ENCODE peak calls at places on chromosomes 12 and 14, in nine cellular contexts. G, N, B, Z, V, M, W, T and J are unnamed samples.
A peak's percentile ranks its signal among the peaks of the same experiment; 100 is the strongest.

GRCh38 chr14:105023791-105024480 is 3.1 kb upstream of the CDCA4 start:
- DNase-seq in W (no peak), M (no peak), Z (no peak), B (no peak), N (peak; percentile 57), G (no peak), T (no peak), V (no peak), J (no peak)

GRCh38 chr14:95685978-95686922 is at the start of gene TCL1B:
- DNase-seq in W (peak; percentile 12), N (no peak), T (no peak), B (no peak), G (no peak), Z (no peak), M (no peak), V (no peak), J (no peak)

GRCh38 chr14:82009076-82009475 is 475.4 kb upstream of the SEL1L start:
- DNase-seq in T (peak; percentile 1), M (no peak), G (no peak), V (no peak), N (no peak), B (peak; percentile 37), W (peak; percentile 18), Z (no peak), J (no peak)

GRCh38 chr14:68141531-68142088 is 322.0 kb downstream of the RAD51B start:
- DNase-seq in N (peak; percentile 69), B (no peak), Z (no peak), V (no peak), T (no peak), W (no peak), G (no peak), M (no peak), J (no peak)

GRCh38 chr12:62279058-62279457 is 18.9 kb downstream of the USP15 start:
- DNase-seq in N (no peak), G (no peak), B (no peak), T (no peak), Z (no peak), V (no peak), W (no peak), M (no peak), J (no peak)

GRCh38 chr12:79673334-79673733 is 17.4 kb downstream of the PAWR start:
- DNase-seq in W (no peak), Z (no peak), B (no peak), N (no peak), M (no peak), T (no peak), V (no peak), G (no peak), J (no peak)

GRCh38 chr12:46556105-46556559 is 183.6 kb upstream of the SLC38A2 start:
- DNase-seq in B (no peak), M (no peak), T (no peak), Z (no peak), N (peak; percentile 94), G (no peak), V (no peak), W (no peak), J (no peak)

GRCh38 chr12:19546027-19546426 is 106.7 kb downstream of the AEBP2 start:
- DNase-seq in B (no peak), Z (no peak), G (no peak), W (no peak), N (no peak), T (no peak), M (no peak), V (peak; percentile 70), J (no peak)

GRCh38 chr14:72699852-72700257 is 194.0 kb downstream of the DPF3 start:
- DNase-seq in T (no peak), G (no peak), V (peak; percentile 66), M (no peak), B (no peak), W (no peak), N (peak; percentile 32), Z (no peak), J (no peak)

GRCh38 chr12:47307680-47308399 is 228.1 kb upstream of the AMIGO2 start:
- DNase-seq in N (peak; percentile 79), W (peak; percentile 75), T (peak; percentile 76), V (peak; percentile 38), B (peak; percentile 2), Z (peak; percentile 49), G (peak; percentile 21), M (no peak), J (peak; percentile 26)

GRCh38 chr12:62891805-62892549 is 43.0 kb downstream of the PPM1H start:
- DNase-seq in T (no peak), V (no peak), N (no peak), Z (no peak), W (no peak), G (no peak), B (no peak), M (no peak), J (no peak)

GRCh38 chr12:121893901-121894540 is 5.4 kb downstream of the PSMD9 start:
- DNase-seq in B (no peak), G (no peak), W (no peak), Z (no peak), N (peak; percentile 69), T (peak; percentile 70), V (no peak), M (no peak), J (no peak)

GRCh38 chr14:52429451-52429850 is 115.3 kb downstream of the PTGER2 start:
- DNase-seq in M (no peak), N (no peak), Z (no peak), W (no peak), B (no peak), T (no peak), G (no peak), V (no peak), J (no peak)

GRCh38 chr12:119153477-119154434 is 25.0 kb upstream of the HSPB8 start:
- DNase-seq in Z (no peak), B (no peak), G (no peak), T (no peak), N (peak; percentile 5), V (peak; percentile 45), M (peak; percentile 21), W (no peak), J (no peak)

GRCh38 chr12:132196038-132196872 is 52.0 kb downstream of the NOC4L start:
- DNase-seq in V (no peak), M (no peak), T (no peak), Z (no peak), G (no peak), B (no peak), W (no peak), N (no peak), J (no peak)

GRCh38 chr12:20142295-20142694 is 226.0 kb upstream of the PDE3A start:
- DNase-seq in G (no peak), N (no peak), M (no peak), B (peak; percentile 28), W (peak; percentile 15), T (no peak), V (no peak), Z (no peak), J (no peak)

GRCh38 chr12:131603106-131604033 is 107.5 kb upstream of the SFSWAP start:
- DNase-seq in M (no peak), W (no peak), B (no peak), T (peak; percentile 23), Z (no peak), G (no peak), V (no peak), N (no peak), J (no peak)

GRCh38 chr12:86186449-86186848 is 69.7 kb downstream of the MGAT4C start:
- DNase-seq in T (no peak), Z (no peak), W (no peak), G (no peak), N (no peak), V (no peak), B (no peak), M (no peak), J (no peak)

GRCh38 chr14:70709726-70710382 is 68.1 kb downstream of the TTC9 start:
- DNase-seq in W (no peak), Z (no peak), M (no peak), V (no peak), N (no peak), G (no peak), T (no peak), B (no peak), J (no peak)

GRCh38 chr12:15818418-15818817 is 29.2 kb upstream of the EPS8 start:
- DNase-seq in T (no peak), B (no peak), G (no peak), N (no peak), M (no peak), Z (no peak), V (no peak), W (no peak), J (no peak)

GRCh38 chr14:98853063-98853729 is 418.8 kb downstream of the BCL11B start:
- DNase-seq in N (no peak), M (no peak), W (no peak), V (no peak), Z (no peak), G (no peak), T (no peak), B (no peak), J (no peak)

GRCh38 chr14:76647699-76648298 is 113.5 kb upstream of the VASH1 start:
- DNase-seq in Z (peak; percentile 9), T (peak; percentile 65), W (peak; percentile 80), V (no peak), N (peak; percentile 50), M (peak; percentile 1), G (peak; percentile 48), B (peak; percentile 79), J (peak; percentile 48)

GRCh38 chr12:6613776-6614512 is 6.8 kb upstream of the CHD4 start:
- DNase-seq in N (peak; percentile 92), V (peak; percentile 95), M (peak; percentile 96), G (peak; percentile 98), B (peak; percentile 96), W (peak; percentile 100), Z (no peak), T (peak; percentile 42), J (peak; percentile 62)

GRCh38 chr14:104507443-104507842 is 72.1 kb upstream of the C14orf180 start:
- DNase-seq in B (no peak), M (no peak), T (no peak), Z (no peak), N (no peak), W (no peak), G (no peak), V (no peak), J (no peak)

GRCh38 chr12:92226961-92227360 is 81.3 kb upstream of the BTG1 start:
- DNase-seq in B (no peak), V (no peak), G (no peak), N (no peak), Z (no peak), W (no peak), T (no peak), M (no peak), J (no peak)

GRCh38 chr12:124774054-124774461 is 89.6 kb downstream of the SCARB1 start:
- DNase-seq in W (peak; percentile 37), B (no peak), T (peak; percentile 36), G (no peak), N (no peak), M (no peak), Z (no peak), V (no peak), J (no peak)

GRCh38 chr14:59358105-59358504 is 107.1 kb downstream of the GPR135 start:
- DNase-seq in N (peak; percentile 82), V (peak; percentile 48), Z (no peak), G (no peak), M (no peak), W (no peak), B (no peak), T (no peak), J (no peak)